ENCODE peak calls at places on chromosome 1, in seven cellular contexts. D, L, X, U, B, W and V are unnamed samples.

GRCh38 chr1:25807480-25808390 is 7.7 kb downstream of the SELENON start:
- DNase-seq in D (no peak), L (no peak), X (no peak), U (no peak), B (no peak), W (no peak), V (no peak)

GRCh38 chr1:170853302-170853701 is 82.0 kb upstream of the MROH9 start:
- DNase-seq in D (no peak), L (no peak), X (no peak), U (no peak), B (no peak), W (no peak), V (no peak)

GRCh38 chr1:24865168-24865567 is 64.9 kb downstream of the RUNX3 start:
- DNase-seq in D (no peak), L (no peak), X (no peak), U (no peak), B (no peak), W (no peak), V (no peak)

GRCh38 chr1:93907718-93908117 is 1.5 kb downstream of the GCLM start:
- DNase-seq in D (peak), L (peak), X (peak), U (no peak), B (no peak), W (no peak), V (no peak)

GRCh38 chr1:203048555-203049051 is 22.3 kb downstream of the PPFIA4 start:
- DNase-seq in D (peak), L (no peak), X (no peak), U (no peak), B (no peak), W (no peak), V (no peak)

GRCh38 chr1:151905070-151905442 is 4.3 kb downstream of the THEM4 start:
- DNase-seq in D (no peak), L (peak), X (no peak), U (peak), B (no peak), W (no peak), V (no peak)

GRCh38 chr1:168163670-168164069 is 15.1 kb upstream of the TIPRL start:
- DNase-seq in D (no peak), L (no peak), X (no peak), U (no peak), B (no peak), W (no peak), V (no peak)

GRCh38 chr1:223810586-223810985 is 35.2 kb downstream of the TP53BP2 start:
- DNase-seq in D (no peak), L (peak), X (no peak), U (no peak), B (no peak), W (no peak), V (no peak)

GRCh38 chr1:27475707-27476106 is 14.3 kb downstream of the WASF2 start:
- DNase-seq in D (no peak), L (no peak), X (no peak), U (no peak), B (no peak), W (no peak), V (peak)

GRCh38 chr1:167057297-167057688 is 32.9 kb downstream of the GPA33 start:
- DNase-seq in D (peak), L (peak), X (no peak), U (no peak), B (peak), W (no peak), V (peak)

GRCh38 chr1:62285984-62286481 is 33.2 kb downstream of the KANK4 start:
- DNase-seq in D (no peak), L (no peak), X (no peak), U (no peak), B (no peak), W (no peak), V (peak)

GRCh38 chr1:246364415-246364941 is 142.6 kb downstream of the SMYD3 start:
- DNase-seq in D (no peak), L (no peak), X (no peak), U (no peak), B (no peak), W (no peak), V (no peak)

GRCh38 chr1:47617381-47618221 is 179.8 kb downstream of the FOXD2 start:
- DNase-seq in D (no peak), L (no peak), X (no peak), U (no peak), B (no peak), W (no peak), V (no peak)

GRCh38 chr1:89802036-89802435 is 18.8 kb upstream of the LRRC8D start:
- DNase-seq in D (no peak), L (no peak), X (no peak), U (no peak), B (no peak), W (no peak), V (no peak)

GRCh38 chr1:62045579-62045978 is 149.1 kb upstream of the L1TD1 start:
- DNase-seq in D (peak), L (no peak), X (no peak), U (no peak), B (peak), W (no peak), V (no peak)

GRCh38 chr1:151846062-151846568 is 6.5 kb upstream of the C2CD4D start:
- DNase-seq in D (peak), L (peak), X (no peak), U (no peak), B (no peak), W (no peak), V (no peak)

GRCh38 chr1:185151215-185151614 is 5.5 kb downstream of the TRMT1L start:
- DNase-seq in D (no peak), L (no peak), X (no peak), U (no peak), B (no peak), W (no peak), V (no peak)

GRCh38 chr1:26403656-26404055 is 7.0 kb upstream of the LIN28A start:
- DNase-seq in D (no peak), L (no peak), X (no peak), U (no peak), B (no peak), W (no peak), V (no peak)

GRCh38 chr1:203675596-203676347 is 49.1 kb downstream of the ATP2B4 start:
- DNase-seq in D (no peak), L (no peak), X (no peak), U (no peak), B (no peak), W (no peak), V (no peak)

GRCh38 chr1:94527447-94528031 is 14.0 kb downstream of the F3 start:
- DNase-seq in D (no peak), L (peak), X (no peak), U (no peak), B (no peak), W (no peak), V (no peak)